ENCODE peak calls at places on chromosomes 16 and 17, in ten cellular contexts. U, G, C, L, Z, A, W, X, T and I are unnamed samples.

GRCh38 chr17:40854175-40854814 is 12.7 kb downstream of the KRT12 start:
- DNase-seq in U (peak), G (no peak), C (peak), L (no peak), Z (no peak), A (peak), W (no peak), X (no peak), T (peak), I (no peak)

GRCh38 chr17:81142301-81143199 is 22.8 kb upstream of the PVALEF start:
- DNase-seq in U (peak), G (peak), C (peak), L (peak), Z (peak), A (no peak), W (peak), X (no peak), T (peak), I (peak)

GRCh38 chr16:10979717-10980601 is 35.6 kb downstream of the CLEC16A start:
- DNase-seq in U (no peak), G (no peak), C (no peak), L (no peak), Z (peak), A (no peak), W (no peak), X (no peak), T (no peak), I (no peak)

GRCh38 chr16:85328665-85329058 is 216.4 kb upstream of the CIBAR2 start:
- DNase-seq in U (no peak), G (no peak), C (no peak), L (no peak), Z (no peak), A (no peak), W (no peak), X (no peak), T (no peak), I (peak)

GRCh38 chr17:62704381-62704971 is 77.0 kb downstream of the MRC2 start:
- DNase-seq in U (peak), G (peak), C (no peak), L (no peak), Z (peak), A (no peak), W (peak), X (no peak), T (no peak), I (no peak)

GRCh38 chr16:49271363-49271762 is 10.3 kb downstream of the CBLN1 start:
- DNase-seq in U (no peak), G (no peak), C (no peak), L (no peak), Z (no peak), A (no peak), W (no peak), X (no peak), T (no peak), I (no peak)

GRCh38 chr17:8366231-8366630 is 10.3 kb downstream of the KRABD2 start:
- DNase-seq in U (peak), G (no peak), C (peak), L (no peak), Z (no peak), A (no peak), W (no peak), X (no peak), T (peak), I (no peak)

GRCh38 chr16:71855937-71856662 is 10.3 kb downstream of the ATXN1L start:
- DNase-seq in U (no peak), G (no peak), C (no peak), L (no peak), Z (no peak), A (no peak), W (no peak), X (no peak), T (no peak), I (no peak)

GRCh38 chr16:28304214-28304613 is 11.9 kb downstream of the SBK1 start:
- DNase-seq in U (peak), G (peak), C (no peak), L (peak), Z (no peak), A (no peak), W (no peak), X (no peak), T (peak), I (peak)

GRCh38 chr16:1371054-1371978 is 19.6 kb downstream of the GNPTG start:
- DNase-seq in U (no peak), G (no peak), C (no peak), L (no peak), Z (no peak), A (no peak), W (no peak), X (no peak), T (no peak), I (no peak)

GRCh38 chr17:63516910-63517824 is 6.0 kb upstream of the KCNH6 start:
- DNase-seq in U (peak), G (peak), C (no peak), L (no peak), Z (no peak), A (peak), W (no peak), X (no peak), T (peak), I (no peak)

GRCh38 chr17:42708588-42708987 is 26.3 kb downstream of the CNTNAP1 start:
- DNase-seq in U (no peak), G (no peak), C (no peak), L (no peak), Z (no peak), A (no peak), W (no peak), X (no peak), T (no peak), I (no peak)

GRCh38 chr17:8581002-8581658 is 49.4 kb downstream of the MYH10 start:
- DNase-seq in U (no peak), G (no peak), C (no peak), L (no peak), Z (no peak), A (no peak), W (no peak), X (no peak), T (no peak), I (no peak)